ENCODE peak calls at places on chromosome 21, in four cellular contexts. One of them, this sample, is unnamed.
A peak's percentile ranks its signal among the peaks of the same experiment; 100 is the strongest.

GRCh38 chr21:34129971-34130597 is 56.7 kb downstream of the MRPS6 start:
- DNase-seq in HepG2: peak; percentile 18
- DNase-seq in K562: no peak
- DNase-seq in GM12878: no peak
- DNase-seq in this sample: no peak

GRCh38 chr21:32137266-32137665 is 141.6 kb downstream of the MIS18A start:
- DNase-seq in HepG2: no peak
- DNase-seq in K562: no peak
- DNase-seq in GM12878: peak; percentile 5
- DNase-seq in this sample: no peak

GRCh38 chr21:15560383-15561056 is 169.3 kb upstream of the USP25 start:
- DNase-seq in HepG2: no peak
- DNase-seq in K562: no peak
- DNase-seq in GM12878: no peak
- DNase-seq in this sample: no peak

GRCh38 chr21:20997308-20997632 is 939 bp upstream of the NCAM2 start:
- DNase-seq in HepG2: no peak
- DNase-seq in K562: no peak
- DNase-seq in GM12878: no peak
- DNase-seq in this sample: peak; percentile 19

GRCh38 chr21:39647476-39647875 is 34.7 kb downstream of the B3GALT5 start:
- DNase-seq in HepG2: no peak
- DNase-seq in K562: no peak
- DNase-seq in GM12878: no peak
- DNase-seq in this sample: no peak

GRCh38 chr21:16241500-16241963 is 511.8 kb downstream of the USP25 start:
- DNase-seq in HepG2: no peak
- DNase-seq in K562: no peak
- DNase-seq in GM12878: no peak
- DNase-seq in this sample: peak; percentile 28

GRCh38 chr21:16280731-16281130 is 550.9 kb downstream of the USP25 start:
- DNase-seq in HepG2: no peak
- DNase-seq in K562: no peak
- DNase-seq in GM12878: no peak
- DNase-seq in this sample: no peak

GRCh38 chr21:21137986-21138385 is 139.8 kb downstream of the NCAM2 start:
- DNase-seq in HepG2: no peak
- DNase-seq in K562: no peak
- DNase-seq in GM12878: no peak
- DNase-seq in this sample: no peak

GRCh38 chr21:39348355-39349210 is at the start of gene HMGN1:
- DNase-seq in HepG2: peak; percentile 73
- DNase-seq in K562: peak; percentile 84
- DNase-seq in GM12878: peak; percentile 24
- DNase-seq in this sample: peak; percentile 88

GRCh38 chr21:41477641-41478318 is 30.2 kb downstream of the TMPRSS2 start:
- DNase-seq in HepG2: no peak
- DNase-seq in K562: no peak
- DNase-seq in GM12878: no peak
- DNase-seq in this sample: peak; percentile 61

GRCh38 chr21:18663663-18664062 is 260.1 kb upstream of the TMPRSS15 start:
- DNase-seq in HepG2: no peak
- DNase-seq in K562: no peak
- DNase-seq in GM12878: no peak
- DNase-seq in this sample: no peak

GRCh38 chr21:15159382-15160020 is 94.7 kb upstream of the NRIP1 start:
- DNase-seq in HepG2: no peak
- DNase-seq in K562: no peak
- DNase-seq in GM12878: no peak
- DNase-seq in this sample: no peak

GRCh38 chr21:17828223-17828622 is 9.1 kb upstream of the C21orf91 start:
- DNase-seq in HepG2: no peak
- DNase-seq in K562: no peak
- DNase-seq in GM12878: no peak
- DNase-seq in this sample: no peak

GRCh38 chr21:31618696-31619430 is 40.6 kb upstream of the SOD1 start:
- DNase-seq in HepG2: no peak
- DNase-seq in K562: no peak
- DNase-seq in GM12878: no peak
- DNase-seq in this sample: no peak

GRCh38 chr21:17513214-17514123 is 626 bp downstream of the CXADR start:
- DNase-seq in HepG2: peak; percentile 16
- DNase-seq in K562: peak; percentile 17
- DNase-seq in GM12878: no peak
- DNase-seq in this sample: peak; percentile 31

GRCh38 chr21:23633447-23633846 is 1973.8 kb downstream of the MRPL39 start:
- DNase-seq in HepG2: no peak
- DNase-seq in K562: no peak
- DNase-seq in GM12878: no peak
- DNase-seq in this sample: no peak

GRCh38 chr21:28884976-28885852 is 107.5 kb downstream of the LTN1 start:
- DNase-seq in HepG2: peak; percentile 82
- DNase-seq in K562: peak; percentile 99
- DNase-seq in GM12878: peak; percentile 89
- DNase-seq in this sample: peak; percentile 71

GRCh38 chr21:27674037-27674436 is 707.1 kb upstream of the ADAMTS5 start:
- DNase-seq in HepG2: no peak
- DNase-seq in K562: no peak
- DNase-seq in GM12878: no peak
- DNase-seq in this sample: no peak

GRCh38 chr21:16088121-16088520 is 358.3 kb downstream of the USP25 start:
- DNase-seq in HepG2: no peak
- DNase-seq in K562: no peak
- DNase-seq in GM12878: no peak
- DNase-seq in this sample: no peak

GRCh38 chr21:34889287-34889536 is 159.9 kb downstream of the RUNX1 start:
- DNase-seq in HepG2: peak; percentile 9
- DNase-seq in K562: no peak
- DNase-seq in GM12878: no peak
- DNase-seq in this sample: peak; percentile 37

GRCh38 chr21:27476696-27477095 is 509.8 kb upstream of the ADAMTS5 start:
- DNase-seq in HepG2: no peak
- DNase-seq in K562: no peak
- DNase-seq in GM12878: no peak
- DNase-seq in this sample: no peak

GRCh38 chr21:34544032-34544496 is 32.1 kb upstream of the KCNE1 start:
- DNase-seq in HepG2: peak; percentile 88
- DNase-seq in K562: peak; percentile 89
- DNase-seq in GM12878: no peak
- DNase-seq in this sample: peak; percentile 66

GRCh38 chr21:43892334-43892733 is 27.3 kb downstream of the AGPAT3 start:
- DNase-seq in HepG2: no peak
- DNase-seq in K562: no peak
- DNase-seq in GM12878: no peak
- DNase-seq in this sample: no peak

GRCh38 chr21:43890042-43890441 is 25.0 kb downstream of the AGPAT3 start:
- DNase-seq in HepG2: no peak
- DNase-seq in K562: peak; percentile 49
- DNase-seq in GM12878: no peak
- DNase-seq in this sample: peak; percentile 53

GRCh38 chr21:43892984-43893535 is 28.0 kb downstream of the AGPAT3 start:
- DNase-seq in HepG2: no peak
- DNase-seq in K562: no peak
- DNase-seq in GM12878: peak; percentile 21
- DNase-seq in this sample: no peak

GRCh38 chr21:43894206-43894577 is 29.2 kb downstream of the AGPAT3 start:
- DNase-seq in HepG2: no peak
- DNase-seq in K562: no peak
- DNase-seq in GM12878: no peak
- DNase-seq in this sample: no peak

GRCh38 chr21:43893536-43894205 is 28.6 kb downstream of the AGPAT3 start:
- DNase-seq in HepG2: no peak
- DNase-seq in K562: no peak
- DNase-seq in GM12878: no peak
- DNase-seq in this sample: no peak
- TF ChIP-seq TCF7 in HepG2: no peak
- TF ChIP-seq TCF7 in K562: no peak
- TF ChIP-seq TCF7 in GM12878: no peak
- TF ChIP-seq TCF7 in this sample: no peak

GRCh38 chr21:26117972-26118367 is 52.6 kb downstream of the APP start:
- DNase-seq in HepG2: no peak
- DNase-seq in K562: no peak
- DNase-seq in GM12878: no peak
- DNase-seq in this sample: no peak
- TF ChIP-seq TCF7 in HepG2: no peak
- TF ChIP-seq TCF7 in K562: no peak
- TF ChIP-seq TCF7 in GM12878: no peak
- TF ChIP-seq TCF7 in this sample: no peak

DNA sequence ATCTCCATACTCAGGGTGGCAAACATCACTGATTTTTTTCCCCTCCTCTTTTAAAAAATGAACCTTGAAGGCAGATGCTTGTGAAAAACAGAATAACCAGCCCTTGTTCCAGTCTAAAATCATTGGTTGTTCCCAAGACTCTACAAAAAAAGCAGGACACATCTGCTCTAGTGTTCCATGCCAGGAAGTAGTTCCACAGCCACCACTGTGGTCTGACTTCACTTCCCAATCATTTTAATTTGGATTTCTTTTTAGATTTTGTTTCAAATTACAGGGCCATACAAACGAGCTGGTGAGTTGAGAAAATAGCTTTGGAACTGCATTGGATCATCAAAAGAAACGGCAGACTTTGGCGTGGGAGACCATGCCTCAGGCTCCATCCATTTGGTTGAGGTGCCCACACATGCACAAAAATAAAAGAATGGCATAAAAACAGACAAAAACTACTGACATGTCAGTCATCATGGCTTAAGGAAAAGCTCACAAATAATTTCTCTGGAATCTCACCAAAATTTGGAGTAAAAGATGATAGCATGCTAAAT is 210.0 kb downstream of the GABPA start:
- DNase-seq in HepG2: no peak
- DNase-seq in K562: no peak
- DNase-seq in GM12878: no peak
- DNase-seq in this sample: no peak
- TF ChIP-seq TCF7 in HepG2: no peak
- TF ChIP-seq TCF7 in K562: no peak
- TF ChIP-seq TCF7 in GM12878: no peak
- TF ChIP-seq TCF7 in this sample: no peak

GRCh38 chr21:38179504-38179900 is 77.3 kb upstream of the KCNJ15 start:
- DNase-seq in HepG2: no peak
- DNase-seq in K562: no peak
- DNase-seq in GM12878: no peak
- DNase-seq in this sample: no peak
- TF ChIP-seq TCF7 in HepG2: no peak
- TF ChIP-seq TCF7 in K562: no peak
- TF ChIP-seq TCF7 in GM12878: no peak
- TF ChIP-seq TCF7 in this sample: no peak

GRCh38 chr21:44258056-44258725 is 3.5 kb downstream of the DNMT3L start:
- DNase-seq in HepG2: no peak
- DNase-seq in K562: no peak
- DNase-seq in GM12878: no peak
- DNase-seq in this sample: no peak
- TF ChIP-seq TCF7 in HepG2: no peak
- TF ChIP-seq TCF7 in K562: no peak
- TF ChIP-seq TCF7 in GM12878: no peak
- TF ChIP-seq TCF7 in this sample: no peak

GRCh38 chr21:45057886-45058285 is 16.5 kb upstream of the ADARB1 start:
- DNase-seq in HepG2: no peak
- DNase-seq in K562: no peak
- DNase-seq in GM12878: no peak
- DNase-seq in this sample: no peak

GRCh38 chr21:45059121-45059520 is 15.3 kb upstream of the ADARB1 start:
- DNase-seq in HepG2: no peak
- DNase-seq in K562: no peak
- DNase-seq in GM12878: no peak
- DNase-seq in this sample: no peak

GRCh38 chr21:45056917-45057560 is 17.3 kb upstream of the ADARB1 start:
- DNase-seq in HepG2: no peak
- DNase-seq in K562: no peak
- DNase-seq in GM12878: no peak
- DNase-seq in this sample: no peak

GRCh38 chr21:45060675-45061311 is 13.6 kb upstream of the ADARB1 start:
- DNase-seq in HepG2: no peak
- DNase-seq in K562: no peak
- DNase-seq in GM12878: no peak
- DNase-seq in this sample: no peak

DNA sequence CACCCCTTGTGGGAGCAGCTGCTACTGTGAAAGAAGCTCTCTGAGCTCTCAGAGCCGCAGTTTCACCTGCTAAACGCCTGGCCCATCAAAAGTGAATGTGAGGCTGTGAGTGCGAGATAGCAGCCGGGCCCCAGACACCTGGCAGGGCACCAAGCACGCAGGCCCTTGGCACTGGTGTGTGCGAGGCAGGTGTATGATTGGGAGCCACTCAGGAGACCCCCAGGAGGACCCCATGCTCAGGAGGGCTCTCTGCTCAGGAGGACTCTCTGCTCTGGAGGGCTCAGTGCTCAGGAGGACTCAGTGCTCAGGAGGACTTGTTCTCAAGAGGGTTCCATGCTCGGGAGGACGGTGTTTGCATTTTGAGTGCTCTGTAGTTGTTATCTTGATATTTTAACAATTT is 14.3 kb upstream of the ADARB1 start:
- DNase-seq in HepG2: no peak
- DNase-seq in K562: no peak
- DNase-seq in GM12878: no peak
- DNase-seq in this sample: no peak
- TF ChIP-seq TCF7 in HepG2: no peak
- TF ChIP-seq TCF7 in K562: no peak
- TF ChIP-seq TCF7 in GM12878: no peak
- TF ChIP-seq TCF7 in this sample: no peak

GRCh38 chr21:36428789-36429671 is 43.8 kb downstream of the CHAF1B start:
- DNase-seq in HepG2: no peak
- DNase-seq in K562: no peak
- DNase-seq in GM12878: no peak
- DNase-seq in this sample: no peak

GRCh38 chr21:36429672-36430546 is 44.7 kb downstream of the CHAF1B start:
- DNase-seq in HepG2: peak; percentile 69
- DNase-seq in K562: peak; percentile 91
- DNase-seq in GM12878: peak; percentile 59
- DNase-seq in this sample: peak; percentile 47

GRCh38 chr21:36424592-36424991 is 39.4 kb downstream of the CHAF1B start:
- DNase-seq in HepG2: no peak
- DNase-seq in K562: no peak
- DNase-seq in GM12878: no peak
- DNase-seq in this sample: no peak

GRCh38 chr21:36425286-36425685 is 40.1 kb downstream of the CHAF1B start:
- DNase-seq in HepG2: no peak
- DNase-seq in K562: no peak
- DNase-seq in GM12878: no peak
- DNase-seq in this sample: no peak

DNA sequence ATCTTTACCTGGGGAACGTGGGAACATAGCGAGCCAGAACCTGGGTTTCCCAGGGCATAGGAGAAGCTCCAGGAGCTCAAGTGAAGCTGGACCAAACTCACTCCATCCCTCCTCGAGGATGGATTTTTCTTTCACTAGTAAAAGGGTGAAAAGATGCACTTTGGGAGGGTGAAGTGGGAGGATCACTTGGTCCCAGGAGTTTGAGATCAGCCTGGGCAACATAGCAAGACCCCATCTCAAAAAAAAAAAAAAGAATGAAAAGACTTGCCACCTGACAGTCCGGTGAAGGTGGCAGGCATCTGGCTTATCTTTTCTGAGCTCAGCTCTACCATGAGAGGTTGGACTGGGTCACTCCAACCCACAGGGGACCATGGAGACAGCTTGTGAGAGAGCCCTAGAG is 42.3 kb downstream of the CHAF1B start:
- DNase-seq in HepG2: no peak
- DNase-seq in K562: no peak
- DNase-seq in GM12878: no peak
- DNase-seq in this sample: no peak
- TF ChIP-seq TCF7 in HepG2: no peak
- TF ChIP-seq TCF7 in K562: no peak
- TF ChIP-seq TCF7 in GM12878: no peak
- TF ChIP-seq TCF7 in this sample: no peak

This sample was measured in WTC11.